ENCODE peak calls at places on chromosomes 13 and 19, in six cellular contexts. One of them, this sample, is unnamed.

GRCh38 chr19:14361824-14362223 is 19.4 kb upstream of the ADGRE5 start:
- DNase-seq in GM12865: peak
- DNase-seq in endodermal cell: peak
- DNase-seq in suprapubic skin: no peak
- DNase-seq in AG10803: no peak
- DNase-seq in colonic mucosa: no peak
- DNase-seq in this sample: no peak

GRCh38 chr13:100721885-100722512 is 47.4 kb upstream of the TMTC4 start:
- DNase-seq in GM12865: peak
- DNase-seq in endodermal cell: peak
- DNase-seq in suprapubic skin: no peak
- DNase-seq in AG10803: peak
- DNase-seq in colonic mucosa: peak
- DNase-seq in this sample: peak

GRCh38 chr19:5103061-5103701 is 134.3 kb downstream of the KDM4B start:
- DNase-seq in GM12865: no peak
- DNase-seq in endodermal cell: no peak
- DNase-seq in suprapubic skin: no peak
- DNase-seq in AG10803: peak
- DNase-seq in colonic mucosa: no peak
- DNase-seq in this sample: peak

GRCh38 chr19:55694241-55694655 is 19.2 kb downstream of the EPN1 start:
- DNase-seq in GM12865: no peak
- DNase-seq in endodermal cell: no peak
- DNase-seq in suprapubic skin: no peak
- DNase-seq in AG10803: no peak
- DNase-seq in colonic mucosa: peak
- DNase-seq in this sample: no peak

GRCh38 chr13:28654276-28654675 is 4.7 kb upstream of the POMP start:
- DNase-seq in GM12865: no peak
- DNase-seq in endodermal cell: no peak
- DNase-seq in suprapubic skin: no peak
- DNase-seq in AG10803: peak
- DNase-seq in colonic mucosa: no peak
- DNase-seq in this sample: no peak

GRCh38 chr13:40215747-40216146 is 450.7 kb downstream of the FOXO1 start:
- DNase-seq in GM12865: no peak
- DNase-seq in endodermal cell: no peak
- DNase-seq in suprapubic skin: no peak
- DNase-seq in AG10803: no peak
- DNase-seq in colonic mucosa: no peak
- DNase-seq in this sample: no peak

GRCh38 chr19:49502866-49503581 is 6.8 kb downstream of the RPS11 start:
- DNase-seq in GM12865: peak
- DNase-seq in endodermal cell: no peak
- DNase-seq in suprapubic skin: peak
- DNase-seq in AG10803: peak
- DNase-seq in colonic mucosa: no peak
- DNase-seq in this sample: peak

GRCh38 chr19:372306-372890 is 27.8 kb upstream of the MIER2 start:
- DNase-seq in GM12865: no peak
- DNase-seq in endodermal cell: peak
- DNase-seq in suprapubic skin: no peak
- DNase-seq in AG10803: peak
- DNase-seq in colonic mucosa: no peak
- DNase-seq in this sample: peak

GRCh38 chr13:112392719-112393118 is 16.6 kb downstream of the SPACA7 start:
- DNase-seq in GM12865: no peak
- DNase-seq in endodermal cell: no peak
- DNase-seq in suprapubic skin: no peak
- DNase-seq in AG10803: no peak
- DNase-seq in colonic mucosa: no peak
- DNase-seq in this sample: no peak

GRCh38 chr13:52463526-52463925 is 8.2 kb downstream of the CKAP2 start:
- DNase-seq in GM12865: no peak
- DNase-seq in endodermal cell: no peak
- DNase-seq in suprapubic skin: no peak
- DNase-seq in AG10803: no peak
- DNase-seq in colonic mucosa: no peak
- DNase-seq in this sample: no peak

GRCh38 chr19:38912600-38913514 is 871 bp upstream of the CCER2 start:
- DNase-seq in GM12865: peak
- DNase-seq in endodermal cell: no peak
- DNase-seq in suprapubic skin: no peak
- DNase-seq in AG10803: no peak
- DNase-seq in colonic mucosa: no peak
- DNase-seq in this sample: no peak

GRCh38 chr13:74128171-74128767 is 5.9 kb downstream of the KLF12 start:
- DNase-seq in GM12865: no peak
- DNase-seq in endodermal cell: no peak
- DNase-seq in suprapubic skin: no peak
- DNase-seq in AG10803: peak
- DNase-seq in colonic mucosa: no peak
- DNase-seq in this sample: no peak

GRCh38 chr19:488505-489417 is 7.5 kb upstream of the MADCAM1 start:
- DNase-seq in GM12865: peak
- DNase-seq in endodermal cell: peak
- DNase-seq in suprapubic skin: peak
- DNase-seq in AG10803: peak
- DNase-seq in colonic mucosa: peak
- DNase-seq in this sample: peak

GRCh38 chr13:59343993-59344780 is 819.5 kb downstream of the DIAPH3 start:
- DNase-seq in GM12865: no peak
- DNase-seq in endodermal cell: no peak
- DNase-seq in suprapubic skin: no peak
- DNase-seq in AG10803: no peak
- DNase-seq in colonic mucosa: no peak
- DNase-seq in this sample: no peak

GRCh38 chr13:27797228-27797624 is 4.9 kb downstream of the GSX1 start:
- DNase-seq in GM12865: no peak
- DNase-seq in endodermal cell: peak
- DNase-seq in suprapubic skin: peak
- DNase-seq in AG10803: peak
- DNase-seq in colonic mucosa: no peak
- DNase-seq in this sample: no peak

GRCh38 chr19:31717316-31717715 is 368.1 kb upstream of the TSHZ3 start:
- DNase-seq in GM12865: no peak
- DNase-seq in endodermal cell: peak
- DNase-seq in suprapubic skin: no peak
- DNase-seq in AG10803: no peak
- DNase-seq in colonic mucosa: no peak
- DNase-seq in this sample: no peak

GRCh38 chr19:31718898-31719297 is 369.7 kb upstream of the TSHZ3 start:
- DNase-seq in GM12865: no peak
- DNase-seq in endodermal cell: no peak
- DNase-seq in suprapubic skin: no peak
- DNase-seq in AG10803: no peak
- DNase-seq in colonic mucosa: no peak
- DNase-seq in this sample: no peak

GRCh38 chr19:31718041-31718440 is 368.8 kb upstream of the TSHZ3 start:
- DNase-seq in GM12865: no peak
- DNase-seq in endodermal cell: peak
- DNase-seq in suprapubic skin: no peak
- DNase-seq in AG10803: peak
- DNase-seq in colonic mucosa: no peak
- DNase-seq in this sample: no peak

DNA sequence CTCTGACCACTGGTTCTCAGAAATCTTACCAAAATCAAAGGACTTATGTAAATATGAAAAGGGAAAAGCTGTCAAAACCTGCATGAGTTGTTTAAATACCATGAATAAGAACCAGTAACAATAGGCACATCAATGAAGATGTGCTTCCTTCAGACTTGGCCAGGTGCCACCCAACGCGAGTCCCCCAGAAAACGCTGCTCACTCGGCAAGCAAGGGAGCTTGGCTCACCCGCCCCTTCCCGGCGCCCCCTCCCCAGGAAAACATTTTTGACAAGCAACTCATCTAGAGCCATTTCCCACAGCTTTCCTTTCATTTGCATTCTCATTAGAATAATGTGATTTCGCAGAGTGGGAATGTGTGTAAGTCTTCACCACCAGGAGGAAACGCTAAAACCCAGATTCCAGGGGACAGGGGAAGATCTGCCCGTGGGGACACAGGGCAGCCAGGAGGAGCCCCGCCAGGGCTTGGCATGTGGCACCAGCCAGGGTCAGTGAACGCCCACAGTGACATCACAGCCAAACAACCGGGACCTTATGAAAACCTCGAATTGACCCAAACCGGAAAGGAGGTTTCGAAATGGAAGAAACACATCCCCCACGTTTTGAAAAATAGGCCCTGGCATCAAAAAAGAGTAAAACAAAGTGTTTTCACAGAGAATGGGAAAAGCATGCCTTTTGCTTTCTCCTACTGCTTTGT is 366.2 kb upstream of the TSHZ3 start:
- DNase-seq in GM12865: no peak
- DNase-seq in endodermal cell: peak
- DNase-seq in suprapubic skin: peak
- DNase-seq in AG10803: no peak
- DNase-seq in colonic mucosa: no peak
- DNase-seq in this sample: no peak
- H3K4me3 ChIP-seq in GM12865: no peak
- H3K4me3 ChIP-seq in endodermal cell: no peak
- H3K4me3 ChIP-seq in suprapubic skin: no peak
- H3K4me3 ChIP-seq in AG10803: no peak
- H3K4me3 ChIP-seq in colonic mucosa: no peak
- H3K4me3 ChIP-seq in this sample: peak

GRCh38 chr13:49210114-49210513 is 10.0 kb upstream of the MLNR start:
- DNase-seq in GM12865: no peak
- DNase-seq in endodermal cell: no peak
- DNase-seq in suprapubic skin: no peak
- DNase-seq in AG10803: no peak
- DNase-seq in colonic mucosa: no peak
- DNase-seq in this sample: no peak

GRCh38 chr13:49208619-49209018 is 11.5 kb upstream of the MLNR start:
- DNase-seq in GM12865: no peak
- DNase-seq in endodermal cell: no peak
- DNase-seq in suprapubic skin: no peak
- DNase-seq in AG10803: no peak
- DNase-seq in colonic mucosa: no peak
- DNase-seq in this sample: no peak

GRCh38 chr13:49210669-49211068 is 9.5 kb upstream of the MLNR start:
- DNase-seq in GM12865: no peak
- DNase-seq in endodermal cell: no peak
- DNase-seq in suprapubic skin: no peak
- DNase-seq in AG10803: no peak
- DNase-seq in colonic mucosa: no peak
- DNase-seq in this sample: no peak

GRCh38 chr13:49206641-49207040 is 13.5 kb upstream of the MLNR start:
- DNase-seq in GM12865: no peak
- DNase-seq in endodermal cell: no peak
- DNase-seq in suprapubic skin: no peak
- DNase-seq in AG10803: no peak
- DNase-seq in colonic mucosa: no peak
- DNase-seq in this sample: no peak
- TF ChIP-seq CTCF in GM12865: no peak
- TF ChIP-seq CTCF in endodermal cell: no peak
- TF ChIP-seq CTCF in suprapubic skin: no peak
- TF ChIP-seq CTCF in AG10803: no peak
- TF ChIP-seq CTCF in colonic mucosa: no peak
- TF ChIP-seq CTCF in this sample: no peak

GRCh38 chr19:1883784-1884183 is 1.5 kb downstream of the ABHD17A start:
- DNase-seq in GM12865: no peak
- DNase-seq in endodermal cell: no peak
- DNase-seq in suprapubic skin: no peak
- DNase-seq in AG10803: no peak
- DNase-seq in colonic mucosa: no peak
- DNase-seq in this sample: no peak

GRCh38 chr19:1882089-1882785 is 3.1 kb downstream of the ABHD17A start:
- DNase-seq in GM12865: peak
- DNase-seq in endodermal cell: no peak
- DNase-seq in suprapubic skin: no peak
- DNase-seq in AG10803: no peak
- DNase-seq in colonic mucosa: no peak
- DNase-seq in this sample: no peak

GRCh38 chr19:1884719-1885334 is 469 bp downstream of the ABHD17A start:
- DNase-seq in GM12865: no peak
- DNase-seq in endodermal cell: peak
- DNase-seq in suprapubic skin: peak
- DNase-seq in AG10803: no peak
- DNase-seq in colonic mucosa: no peak
- DNase-seq in this sample: no peak

GRCh38 chr19:1884291-1884718 is 991 bp downstream of the ABHD17A start:
- DNase-seq in GM12865: no peak
- DNase-seq in endodermal cell: peak
- DNase-seq in suprapubic skin: peak
- DNase-seq in AG10803: no peak
- DNase-seq in colonic mucosa: peak
- DNase-seq in this sample: no peak

GRCh38 chr19:1882786-1883692 is 2.3 kb downstream of the ABHD17A start:
- DNase-seq in GM12865: no peak
- DNase-seq in endodermal cell: no peak
- DNase-seq in suprapubic skin: no peak
- DNase-seq in AG10803: no peak
- DNase-seq in colonic mucosa: no peak
- DNase-seq in this sample: no peak
- H3K4me3 ChIP-seq in GM12865: peak
- H3K4me3 ChIP-seq in endodermal cell: no peak
- H3K4me3 ChIP-seq in suprapubic skin: peak
- H3K4me3 ChIP-seq in AG10803: peak
- H3K4me3 ChIP-seq in colonic mucosa: peak
- H3K4me3 ChIP-seq in this sample: no peak

GRCh38 chr19:30691767-30692516 is 319.8 kb downstream of the ZNF536 start:
- DNase-seq in GM12865: no peak
- DNase-seq in endodermal cell: no peak
- DNase-seq in suprapubic skin: no peak
- DNase-seq in AG10803: no peak
- DNase-seq in colonic mucosa: no peak
- DNase-seq in this sample: peak

GRCh38 chr19:30688696-30689095 is 316.5 kb downstream of the ZNF536 start:
- DNase-seq in GM12865: no peak
- DNase-seq in endodermal cell: no peak
- DNase-seq in suprapubic skin: no peak
- DNase-seq in AG10803: no peak
- DNase-seq in colonic mucosa: no peak
- DNase-seq in this sample: no peak

GRCh38 chr19:30690935-30691505 is 318.8 kb downstream of the ZNF536 start:
- DNase-seq in GM12865: no peak
- DNase-seq in endodermal cell: peak
- DNase-seq in suprapubic skin: no peak
- DNase-seq in AG10803: no peak
- DNase-seq in colonic mucosa: no peak
- DNase-seq in this sample: no peak

GRCh38 chr19:30689474-30689873 is 317.3 kb downstream of the ZNF536 start:
- DNase-seq in GM12865: no peak
- DNase-seq in endodermal cell: no peak
- DNase-seq in suprapubic skin: no peak
- DNase-seq in AG10803: no peak
- DNase-seq in colonic mucosa: no peak
- DNase-seq in this sample: no peak

DNA sequence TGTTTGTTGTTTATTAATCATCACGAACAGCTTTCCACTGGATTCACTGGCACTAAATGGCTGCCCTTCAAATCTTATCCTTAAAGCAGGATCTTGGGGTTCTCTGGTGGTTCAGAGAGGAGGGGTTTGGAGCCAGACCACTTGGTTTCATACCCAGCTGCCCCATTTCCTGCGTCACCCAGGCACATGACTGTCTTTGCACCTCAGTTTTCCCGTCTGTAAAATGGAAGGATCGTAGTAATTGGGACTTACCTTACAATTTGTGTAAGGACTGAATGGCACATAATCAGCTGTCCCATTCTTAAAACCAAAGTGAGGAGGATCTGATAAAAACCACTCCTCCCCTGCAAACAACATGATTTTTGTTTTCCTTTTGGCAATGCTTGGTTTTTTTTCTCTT is 318.3 kb downstream of the ZNF536 start:
- DNase-seq in GM12865: no peak
- DNase-seq in endodermal cell: no peak
- DNase-seq in suprapubic skin: no peak
- DNase-seq in AG10803: no peak
- DNase-seq in colonic mucosa: no peak
- DNase-seq in this sample: no peak
- TF ChIP-seq CTCF in GM12865: no peak
- TF ChIP-seq CTCF in endodermal cell: no peak
- TF ChIP-seq CTCF in suprapubic skin: no peak
- TF ChIP-seq CTCF in AG10803: no peak
- TF ChIP-seq CTCF in colonic mucosa: no peak
- TF ChIP-seq CTCF in this sample: no peak